ENCODE peak calls at places on chromosomes 4 and X, in seven cellular contexts. One of them, this sample, is unnamed.
A peak's percentile ranks its signal among the peaks of the same experiment; 100 is the strongest.

GRCh38 chrX:56800801-56801200 is 71.8 kb downstream of the NBDY start:
- DNase-seq in HCT116: no peak
- DNase-seq in H1: no peak
- DNase-seq in K562: no peak
- DNase-seq in HepG2: no peak
- DNase-seq in SK-N-SH: peak; percentile 5
- DNase-seq in GM12878: no peak
- DNase-seq in this sample: no peak

GRCh38 chr4:121164291-121164690 is at the start of gene TNIP3:
- DNase-seq in HCT116: no peak
- DNase-seq in H1: no peak
- DNase-seq in K562: no peak
- DNase-seq in HepG2: no peak
- DNase-seq in SK-N-SH: no peak
- DNase-seq in GM12878: no peak
- DNase-seq in this sample: no peak

GRCh38 chrX:124289443-124289842 is 43.0 kb upstream of the TEX13D start:
- DNase-seq in HCT116: no peak
- DNase-seq in H1: no peak
- DNase-seq in K562: no peak
- DNase-seq in HepG2: no peak
- DNase-seq in SK-N-SH: no peak
- DNase-seq in GM12878: no peak
- DNase-seq in this sample: no peak

GRCh38 chr4:23194751-23195150 is 502.0 kb downstream of the GBA3 start:
- DNase-seq in HCT116: no peak
- DNase-seq in H1: no peak
- DNase-seq in K562: no peak
- DNase-seq in HepG2: no peak
- DNase-seq in SK-N-SH: no peak
- DNase-seq in GM12878: no peak
- DNase-seq in this sample: no peak

GRCh38 chrX:27555514-27555913 is 34.6 kb upstream of the DCAF8L2 start:
- DNase-seq in HCT116: no peak
- DNase-seq in H1: no peak
- DNase-seq in K562: no peak
- DNase-seq in HepG2: peak; percentile 41
- DNase-seq in SK-N-SH: peak; percentile 11
- DNase-seq in GM12878: no peak
- DNase-seq in this sample: no peak

GRCh38 chrX:16845686-16846085 is 24.5 kb downstream of the RBBP7 start:
- DNase-seq in HCT116: no peak
- DNase-seq in H1: no peak
- DNase-seq in K562: no peak
- DNase-seq in HepG2: no peak
- DNase-seq in SK-N-SH: no peak
- DNase-seq in GM12878: no peak
- DNase-seq in this sample: no peak

GRCh38 chr4:102612824-102613366 is 111.7 kb downstream of the NFKB1 start:
- DNase-seq in HCT116: no peak
- DNase-seq in H1: no peak
- DNase-seq in K562: no peak
- DNase-seq in HepG2: no peak
- DNase-seq in SK-N-SH: no peak
- DNase-seq in GM12878: no peak
- DNase-seq in this sample: no peak

GRCh38 chrX:133786382-133786781 is 199.0 kb downstream of the GPC3 start:
- DNase-seq in HCT116: no peak
- DNase-seq in H1: no peak
- DNase-seq in K562: no peak
- DNase-seq in HepG2: no peak
- DNase-seq in SK-N-SH: no peak
- DNase-seq in GM12878: no peak
- DNase-seq in this sample: no peak

GRCh38 chrX:45859407-45859806 is 658.7 kb upstream of the DIPK2B start:
- DNase-seq in HCT116: no peak
- DNase-seq in H1: no peak
- DNase-seq in K562: no peak
- DNase-seq in HepG2: no peak
- DNase-seq in SK-N-SH: no peak
- DNase-seq in GM12878: no peak
- DNase-seq in this sample: no peak

GRCh38 chrX:110836982-110837381 is 41.4 kb upstream of the CHRDL1 start:
- DNase-seq in HCT116: no peak
- DNase-seq in H1: no peak
- DNase-seq in K562: no peak
- DNase-seq in HepG2: no peak
- DNase-seq in SK-N-SH: peak; percentile 22
- DNase-seq in GM12878: no peak
- DNase-seq in this sample: no peak

GRCh38 chr4:7055111-7055989 is 12.2 kb downstream of the TADA2B start:
- DNase-seq in HCT116: no peak
- DNase-seq in H1: no peak
- DNase-seq in K562: no peak
- DNase-seq in HepG2: no peak
- DNase-seq in SK-N-SH: no peak
- DNase-seq in GM12878: no peak
- DNase-seq in this sample: no peak

GRCh38 chr4:95049838-95050237 is 292.1 kb downstream of the BMPR1B start:
- DNase-seq in HCT116: no peak
- DNase-seq in H1: no peak
- DNase-seq in K562: no peak
- DNase-seq in HepG2: no peak
- DNase-seq in SK-N-SH: no peak
- DNase-seq in GM12878: no peak
- DNase-seq in this sample: peak; percentile 33

GRCh38 chr4:84652478-84652877 is 69.6 kb downstream of the CDS1 start:
- DNase-seq in HCT116: no peak
- DNase-seq in H1: no peak
- DNase-seq in K562: no peak
- DNase-seq in HepG2: no peak
- DNase-seq in SK-N-SH: no peak
- DNase-seq in GM12878: no peak
- DNase-seq in this sample: no peak

GRCh38 chr4:10672379-10672778 is 12.2 kb downstream of the CLNK start:
- DNase-seq in HCT116: no peak
- DNase-seq in H1: no peak
- DNase-seq in K562: no peak
- DNase-seq in HepG2: no peak
- DNase-seq in SK-N-SH: no peak
- DNase-seq in GM12878: no peak
- DNase-seq in this sample: no peak

GRCh38 chr4:151599876-151600275 is 160.9 kb downstream of the GATB start:
- DNase-seq in HCT116: no peak
- DNase-seq in H1: no peak
- DNase-seq in K562: no peak
- DNase-seq in HepG2: no peak
- DNase-seq in SK-N-SH: no peak
- DNase-seq in GM12878: no peak
- DNase-seq in this sample: no peak

GRCh38 chr4:42446823-42447222 is 49.5 kb downstream of the SHISA3 start:
- DNase-seq in HCT116: no peak
- DNase-seq in H1: no peak
- DNase-seq in K562: no peak
- DNase-seq in HepG2: no peak
- DNase-seq in SK-N-SH: no peak
- DNase-seq in GM12878: no peak
- DNase-seq in this sample: no peak

GRCh38 chr4:42436950-42437349 is 39.7 kb downstream of the SHISA3 start:
- DNase-seq in HCT116: no peak
- DNase-seq in H1: no peak
- DNase-seq in K562: no peak
- DNase-seq in HepG2: no peak
- DNase-seq in SK-N-SH: peak; percentile 24
- DNase-seq in GM12878: no peak
- DNase-seq in this sample: no peak

GRCh38 chr4:42445038-42445437 is 47.8 kb downstream of the SHISA3 start:
- DNase-seq in HCT116: no peak
- DNase-seq in H1: no peak
- DNase-seq in K562: no peak
- DNase-seq in HepG2: no peak
- DNase-seq in SK-N-SH: no peak
- DNase-seq in GM12878: no peak
- DNase-seq in this sample: no peak

GRCh38 chr4:42442601-42443000 is 45.3 kb downstream of the SHISA3 start:
- DNase-seq in HCT116: no peak
- DNase-seq in H1: no peak
- DNase-seq in K562: no peak
- DNase-seq in HepG2: no peak
- DNase-seq in SK-N-SH: peak; percentile 5
- DNase-seq in GM12878: no peak
- DNase-seq in this sample: no peak
- TF ChIP-seq JUND in HCT116: no peak
- TF ChIP-seq JUND in H1: no peak
- TF ChIP-seq JUND in K562: no peak
- TF ChIP-seq JUND in HepG2: no peak
- TF ChIP-seq JUND in SK-N-SH: no peak
- TF ChIP-seq JUND in GM12878: no peak
- TF ChIP-seq JUND in this sample: no peak

GRCh38 chr4:1543976-1544375 is 137.7 kb upstream of the NKX1-1 start:
- DNase-seq in HCT116: no peak
- DNase-seq in H1: no peak
- DNase-seq in K562: no peak
- DNase-seq in HepG2: no peak
- DNase-seq in SK-N-SH: no peak
- DNase-seq in GM12878: no peak
- DNase-seq in this sample: no peak

GRCh38 chr4:1547131-1547862 is 136.8 kb downstream of the FAM53A start:
- DNase-seq in HCT116: no peak
- DNase-seq in H1: no peak
- DNase-seq in K562: no peak
- DNase-seq in HepG2: no peak
- DNase-seq in SK-N-SH: no peak
- DNase-seq in GM12878: no peak
- DNase-seq in this sample: no peak

GRCh38 chr4:1543561-1543960 is 137.3 kb upstream of the NKX1-1 start:
- DNase-seq in HCT116: no peak
- DNase-seq in H1: no peak
- DNase-seq in K562: no peak
- DNase-seq in HepG2: no peak
- DNase-seq in SK-N-SH: no peak
- DNase-seq in GM12878: no peak
- DNase-seq in this sample: no peak

GRCh38 chr4:1542516-1543320 is 136.5 kb upstream of the NKX1-1 start:
- DNase-seq in HCT116: no peak
- DNase-seq in H1: no peak
- DNase-seq in K562: no peak
- DNase-seq in HepG2: peak; percentile 35
- DNase-seq in SK-N-SH: no peak
- DNase-seq in GM12878: no peak
- DNase-seq in this sample: no peak

DNA sequence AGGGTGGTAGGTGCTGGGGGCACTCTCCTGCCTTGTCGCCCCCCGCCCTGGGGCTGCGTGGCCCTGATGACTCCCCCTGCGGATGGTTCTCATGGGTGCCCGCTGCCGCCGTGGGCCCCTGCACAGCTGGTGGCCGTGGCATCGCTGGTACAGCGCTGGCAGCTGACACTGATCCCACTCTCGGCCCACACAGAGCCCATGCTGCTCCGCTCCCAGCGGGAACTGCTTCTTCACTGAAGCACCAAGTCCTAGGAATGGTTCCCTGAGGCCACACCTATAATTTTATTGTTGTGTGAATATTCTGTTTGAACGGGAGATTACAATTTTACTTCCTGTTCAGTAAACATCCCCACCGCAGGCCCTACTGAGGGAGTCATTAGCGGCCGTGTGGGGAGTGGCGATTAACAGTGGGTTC is 138.6 kb upstream of the NKX1-1 start:
- DNase-seq in HCT116: no peak
- DNase-seq in H1: no peak
- DNase-seq in K562: no peak
- DNase-seq in HepG2: no peak
- DNase-seq in SK-N-SH: no peak
- DNase-seq in GM12878: no peak
- DNase-seq in this sample: peak; percentile 76
- TF ChIP-seq JUND in HCT116: no peak
- TF ChIP-seq JUND in H1: no peak
- TF ChIP-seq JUND in K562: no peak
- TF ChIP-seq JUND in HepG2: no peak
- TF ChIP-seq JUND in SK-N-SH: no peak
- TF ChIP-seq JUND in GM12878: no peak
- TF ChIP-seq JUND in this sample: no peak

DNA sequence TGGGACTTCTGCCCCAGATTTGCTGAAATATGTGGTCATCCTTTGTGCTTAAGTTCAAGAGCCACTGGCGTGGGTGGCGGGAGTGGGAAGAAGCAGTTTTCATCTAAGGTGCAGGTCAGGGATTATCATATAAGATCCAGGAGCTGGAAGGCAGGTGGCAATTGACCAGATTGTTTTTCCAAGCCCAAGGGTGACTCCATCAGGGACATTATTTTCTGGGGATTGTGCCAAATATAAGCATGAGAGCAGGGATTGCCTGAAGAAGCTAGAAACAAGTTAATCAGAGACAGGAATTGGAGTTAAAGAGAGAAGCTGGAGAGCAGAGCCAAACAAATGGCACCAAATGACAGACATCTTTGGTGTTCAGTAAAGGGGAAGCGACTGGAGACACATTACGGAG is 19.4 kb upstream of the SEL1L3 start:
- DNase-seq in HCT116: no peak
- DNase-seq in H1: no peak
- DNase-seq in K562: no peak
- DNase-seq in HepG2: no peak
- DNase-seq in SK-N-SH: no peak
- DNase-seq in GM12878: no peak
- DNase-seq in this sample: no peak
- TF ChIP-seq JUND in HCT116: no peak
- TF ChIP-seq JUND in H1: no peak
- TF ChIP-seq JUND in K562: no peak
- TF ChIP-seq JUND in HepG2: no peak
- TF ChIP-seq JUND in SK-N-SH: no peak
- TF ChIP-seq JUND in GM12878: no peak
- TF ChIP-seq JUND in this sample: no peak

DNA sequence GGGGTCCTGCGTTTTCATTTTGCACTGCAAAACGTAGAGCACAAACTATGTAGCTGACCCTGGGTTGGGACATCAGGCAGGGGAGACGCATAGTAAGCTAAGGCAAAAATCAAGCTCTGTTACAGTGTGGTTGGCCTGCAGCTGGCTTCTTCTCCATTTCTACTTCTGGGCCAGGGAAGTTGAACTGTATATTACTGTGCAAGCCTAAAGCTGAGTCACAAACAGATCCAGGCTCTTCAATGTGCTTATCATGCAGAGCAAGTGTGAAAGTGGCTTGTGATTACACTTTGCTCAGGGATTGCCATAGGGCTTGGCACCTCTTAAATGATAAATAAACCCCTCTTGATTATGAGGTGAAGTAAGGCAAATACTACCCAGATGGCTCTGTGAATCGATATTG is 40.4 kb downstream of the CLDN34 start:
- DNase-seq in HCT116: no peak
- DNase-seq in H1: no peak
- DNase-seq in K562: no peak
- DNase-seq in HepG2: no peak
- DNase-seq in SK-N-SH: no peak
- DNase-seq in GM12878: no peak
- DNase-seq in this sample: no peak
- TF ChIP-seq JUND in HCT116: no peak
- TF ChIP-seq JUND in H1: no peak
- TF ChIP-seq JUND in K562: no peak
- TF ChIP-seq JUND in HepG2: no peak
- TF ChIP-seq JUND in SK-N-SH: no peak
- TF ChIP-seq JUND in GM12878: no peak
- TF ChIP-seq JUND in this sample: no peak